ENCODE peak calls at places on chromosomes 3 and 15, in six cellular contexts. U, T, V, B, N and P are unnamed samples.

GRCh38 chr15:37824717-37825382 is 109.6 kb upstream of the TMCO5A start:
- DNase-seq in U (peak; percentile 96), T (peak; percentile 81), V (peak; percentile 94), B (no peak), N (peak; percentile 96), P (no peak)

GRCh38 chr3:112632596-112632995 is 8.3 kb downstream of the CCDC80 start:
- DNase-seq in U (peak; percentile 62), T (no peak), V (no peak), B (no peak), N (no peak), P (no peak)

GRCh38 chr3:13133011-13133410 is 59.8 kb upstream of the IQSEC1 start:
- DNase-seq in U (no peak), T (no peak), V (no peak), B (no peak), N (no peak), P (no peak)

GRCh38 chr3:148477375-148477774 is 220.3 kb upstream of the AGTR1 start:
- DNase-seq in U (no peak), T (no peak), V (no peak), B (no peak), N (no peak), P (no peak)

GRCh38 chr3:21641959-21642358 is 109.1 kb downstream of the ZNF385D start:
- DNase-seq in U (no peak), T (no peak), V (no peak), B (no peak), N (no peak), P (no peak)

GRCh38 chr15:51973220-51973619 is 1.6 kb upstream of the LEO1 start:
- DNase-seq in U (no peak), T (no peak), V (no peak), B (no peak), N (no peak), P (no peak)

GRCh38 chr3:159234306-159234705 is 432.5 kb downstream of the MFSD1 start:
- DNase-seq in U (peak; percentile 57), T (no peak), V (peak; percentile 55), B (no peak), N (peak; percentile 21), P (no peak)

GRCh38 chr3:17038900-17039545 is 154.3 kb downstream of the PLCL2 start:
- DNase-seq in U (no peak), T (no peak), V (no peak), B (no peak), N (no peak), P (no peak)

GRCh38 chr3:31187380-31187779 is 292.9 kb upstream of the GADL1 start:
- DNase-seq in U (no peak), T (no peak), V (no peak), B (no peak), N (no peak), P (no peak)

GRCh38 chr3:196753201-196753600 is 13.5 kb downstream of the PAK2 start:
- DNase-seq in U (no peak), T (no peak), V (no peak), B (no peak), N (no peak), P (no peak)

GRCh38 chr3:150765949-150766720 is 3.2 kb upstream of the SIAH2 start:
- DNase-seq in U (peak; percentile 77), T (peak; percentile 79), V (peak; percentile 60), B (no peak), N (peak; percentile 48), P (peak; percentile 55)

GRCh38 chr3:196640501-196640968 is 1.0 kb downstream of the NRROS start:
- DNase-seq in U (no peak), T (no peak), V (no peak), B (no peak), N (no peak), P (no peak)

GRCh38 chr3:65925254-65925954 is 113.3 kb downstream of the MAGI1 start:
- DNase-seq in U (no peak), T (no peak), V (no peak), B (no peak), N (no peak), P (no peak)

GRCh38 chr15:57312323-57313133 is 63.8 kb upstream of the CGNL1 start:
- DNase-seq in U (no peak), T (no peak), V (no peak), B (no peak), N (no peak), P (no peak)

GRCh38 chr15:62624541-62625399 is 417.8 kb upstream of the TPM1 start:
- DNase-seq in U (peak; percentile 56), T (no peak), V (peak; percentile 56), B (no peak), N (peak; percentile 70), P (peak; percentile 27)

GRCh38 chr3:122943828-122944190 is 83.8 kb downstream of the SEMA5B start:
- DNase-seq in U (no peak), T (no peak), V (no peak), B (no peak), N (no peak), P (no peak)

GRCh38 chr15:50162988-50163718 is 18.8 kb upstream of the SLC27A2 start:
- DNase-seq in U (no peak), T (no peak), V (peak; percentile 43), B (no peak), N (peak; percentile 59), P (no peak)

GRCh38 chr15:45640610-45641009 is 5.8 kb downstream of the SQOR start:
- DNase-seq in U (peak; percentile 86), T (peak; percentile 57), V (peak; percentile 87), B (no peak), N (peak; percentile 94), P (no peak)

GRCh38 chr15:66105286-66105984 is 148.1 kb downstream of the MEGF11 start:
- DNase-seq in U (no peak), T (no peak), V (no peak), B (no peak), N (no peak), P (no peak)

GRCh38 chr15:26126070-26126469 is 262.9 kb upstream of the ATP10A start:
- DNase-seq in U (no peak), T (no peak), V (no peak), B (no peak), N (no peak), P (no peak)

GRCh38 chr3:123267821-123268220 is 66.1 kb downstream of the SEC22A start:
- DNase-seq in U (no peak), T (no peak), V (no peak), B (no peak), N (no peak), P (no peak)

GRCh38 chr3:156388469-156389150 is 166.3 kb downstream of the SSR3 start:
- DNase-seq in U (peak; percentile 92), T (peak; percentile 74), V (peak; percentile 84), B (no peak), N (peak; percentile 42), P (no peak)

GRCh38 chr15:42504631-42505030 is 9.2 kb downstream of the SNAP23 start:
- DNase-seq in U (no peak), T (no peak), V (peak; percentile 8), B (no peak), N (no peak), P (no peak)

GRCh38 chr15:79028411-79028964 is 62.1 kb downstream of the RASGRF1 start:
- DNase-seq in U (peak; percentile 14), T (no peak), V (peak; percentile 56), B (no peak), N (peak; percentile 9), P (peak; percentile 76)

GRCh38 chr3:23324745-23325144 is 121.6 kb downstream of the UBE2E2 start:
- DNase-seq in U (peak; percentile 67), T (peak; percentile 45), V (peak; percentile 67), B (no peak), N (peak; percentile 44), P (no peak)

GRCh38 chr3:184713521-184713920 is 1.7 kb upstream of the MAGEF1 start:
- DNase-seq in U (no peak), T (no peak), V (no peak), B (no peak), N (no peak), P (no peak)

GRCh38 chr3:184710870-184711365 is 946 bp downstream of the MAGEF1 start:
- DNase-seq in U (no peak), T (no peak), V (no peak), B (no peak), N (no peak), P (peak; percentile 80)

GRCh38 chr3:184711366-184712247 is at the start of gene MAGEF1:
- DNase-seq in U (peak; percentile 82), T (peak; percentile 43), V (peak; percentile 73), B (peak; percentile 92), N (peak; percentile 73), P (peak; percentile 94)

GRCh38 chr3:184712579-184713355 is 903 bp upstream of the MAGEF1 start:
- DNase-seq in U (no peak), T (no peak), V (no peak), B (no peak), N (no peak), P (no peak)

GRCh38 chr3:184712248-184712559 is 340 bp upstream of the MAGEF1 start:
- DNase-seq in U (no peak), T (no peak), V (no peak), B (no peak), N (no peak), P (no peak)
- TF ChIP-seq CTCF in U (no peak), T (no peak), V (no peak), B (no peak), N (no peak), P (no peak)

DNA sequence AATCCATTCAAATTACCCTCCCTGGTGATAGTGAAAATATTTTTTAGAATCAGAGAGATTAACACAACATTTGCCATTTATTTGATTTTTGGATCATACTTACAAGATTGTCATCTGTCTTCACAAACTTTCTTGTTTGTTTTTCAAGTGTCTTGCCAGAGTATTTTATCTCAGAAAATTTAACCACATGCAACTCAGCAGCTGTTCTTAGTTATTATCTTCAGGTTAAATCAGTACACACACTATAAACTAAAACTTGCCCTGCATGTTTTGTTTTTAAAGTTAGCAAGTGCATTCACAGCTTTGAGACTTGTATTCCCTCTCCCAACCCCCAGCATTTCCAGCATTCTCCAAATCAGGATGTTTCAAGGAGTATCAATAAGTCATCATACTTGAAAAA is 69.5 kb upstream of the COL8A1 start:
- DNase-seq in U (no peak), T (no peak), V (no peak), B (no peak), N (no peak), P (no peak)
- TF ChIP-seq CTCF in U (no peak), T (no peak), V (no peak), B (no peak), N (no peak), P (no peak)

DNA sequence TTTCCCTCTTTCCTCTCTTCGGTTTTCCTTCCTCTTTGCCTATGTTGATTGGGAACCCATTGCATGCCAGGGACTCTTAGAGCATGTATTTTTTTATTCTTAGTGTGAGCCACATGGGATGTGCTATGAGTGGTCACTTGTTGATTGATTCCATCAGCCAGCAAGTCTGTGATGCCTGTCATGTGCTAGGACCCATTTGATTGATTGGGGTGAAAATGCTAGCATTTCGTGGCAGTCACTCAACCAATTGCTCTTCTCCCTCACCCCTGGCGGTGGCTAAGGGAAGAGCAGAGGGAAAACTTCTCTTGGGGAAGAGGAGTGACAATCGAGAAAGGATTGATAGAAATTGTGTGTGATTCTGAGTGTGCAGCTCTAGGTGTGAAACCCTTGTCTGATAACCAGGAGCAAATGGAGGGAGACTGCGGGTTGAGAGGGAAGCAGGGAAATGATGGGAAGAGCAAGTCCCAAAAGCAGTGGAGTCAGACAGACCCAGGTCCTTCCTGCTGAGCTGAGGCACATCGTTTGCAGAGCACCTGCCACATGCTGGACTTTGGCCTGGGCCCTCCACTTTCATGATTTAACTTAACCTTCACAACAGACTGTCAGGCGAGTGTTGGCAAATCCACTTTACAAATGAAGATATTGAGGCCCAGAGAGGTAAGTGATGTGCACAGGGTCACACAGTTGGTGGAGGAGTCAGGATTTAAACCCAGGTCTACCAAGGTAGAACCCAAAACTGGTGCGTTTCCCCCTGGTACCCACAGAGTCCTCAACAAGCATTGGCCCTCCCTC is 40.0 kb downstream of the SLC6A11 start:
- DNase-seq in U (no peak), T (no peak), V (peak; percentile 2), B (no peak), N (no peak), P (no peak)
- TF ChIP-seq CTCF in U (peak; percentile 30), T (peak; percentile 32), V (peak; percentile 53), B (no peak), N (peak; percentile 61), P (peak; percentile 22)

GRCh38 chr3:126267169-126267975 is 87.0 kb upstream of the ALDH1L1 start:
- DNase-seq in U (peak; percentile 85), T (peak; percentile 74), V (peak; percentile 96), B (peak; percentile 87), N (peak; percentile 95), P (no peak)
- TF ChIP-seq CTCF in U (peak; percentile 5), T (peak; percentile 15), V (peak; percentile 38), B (no peak), N (peak; percentile 51), P (no peak)